ENCODE peak calls at places on chromosome 11, in eight cellular contexts. X, E, J, R, Q, Z, I and Y are unnamed samples.

GRCh38 chr11:33996498-33997454 is 54.8 kb upstream of the CAPRIN1 start:
- DNase-seq in X (peak), E (peak), J (peak), R (peak), Q (peak), Z (peak), I (peak), Y (peak)

GRCh38 chr11:132595246-132595645 is 937.1 kb downstream of the OPCML start:
- DNase-seq in X (no peak), E (no peak), J (no peak), R (no peak), Q (no peak), Z (no peak), I (no peak), Y (no peak)

GRCh38 chr11:82775736-82776346 is 42.2 kb upstream of the FAM181B start:
- DNase-seq in X (peak), E (peak), J (peak), R (peak), Q (no peak), Z (peak), I (peak), Y (peak)

GRCh38 chr11:72570893-72571741 is 103.1 kb downstream of the PDE2A start:
- DNase-seq in X (no peak), E (no peak), J (no peak), R (no peak), Q (no peak), Z (no peak), I (no peak), Y (no peak)

GRCh38 chr11:122101625-122102291 is 14.3 kb downstream of the BLID start:
- DNase-seq in X (peak), E (peak), J (no peak), R (no peak), Q (no peak), Z (peak), I (no peak), Y (peak)

GRCh38 chr11:72789493-72790131 is 4.2 kb downstream of the STARD10 start:
- DNase-seq in X (no peak), E (peak), J (no peak), R (no peak), Q (no peak), Z (no peak), I (no peak), Y (peak)

GRCh38 chr11:24496728-24497396 is at the start of gene LUZP2:
- DNase-seq in X (no peak), E (peak), J (no peak), R (no peak), Q (no peak), Z (peak), I (peak), Y (peak)

GRCh38 chr11:12167098-12167999 is 57.0 kb downstream of the MICAL2 start:
- DNase-seq in X (no peak), E (peak), J (no peak), R (no peak), Q (no peak), Z (peak), I (peak), Y (peak)

GRCh38 chr11:16177688-16178087 is 178.7 kb downstream of the SOX6 start:
- DNase-seq in X (no peak), E (no peak), J (no peak), R (no peak), Q (no peak), Z (no peak), I (no peak), Y (no peak)

GRCh38 chr11:134519788-134520187 is 107.7 kb upstream of the B3GAT1 start:
- DNase-seq in X (no peak), E (no peak), J (no peak), R (no peak), Q (no peak), Z (no peak), I (no peak), Y (no peak)

GRCh38 chr11:127789887-127790286 is 789.3 kb upstream of the KIRREL3 start:
- DNase-seq in X (no peak), E (no peak), J (no peak), R (no peak), Q (no peak), Z (no peak), I (peak), Y (peak)

GRCh38 chr11:69107413-69107812 is 48.3 kb upstream of the SMIM38 start:
- DNase-seq in X (no peak), E (no peak), J (no peak), R (no peak), Q (no peak), Z (no peak), I (no peak), Y (no peak)

GRCh38 chr11:109306322-109306721 is 115.7 kb upstream of the C11orf87 start:
- DNase-seq in X (no peak), E (peak), J (no peak), R (no peak), Q (no peak), Z (no peak), I (no peak), Y (no peak)

GRCh38 chr11:99489561-99489960 is 468.8 kb downstream of the CNTN5 start:
- DNase-seq in X (no peak), E (peak), J (no peak), R (no peak), Q (no peak), Z (no peak), I (no peak), Y (peak)

GRCh38 chr11:111063711-111064110 is 181.8 kb upstream of the POU2AF2 start:
- DNase-seq in X (no peak), E (no peak), J (peak), R (no peak), Q (no peak), Z (peak), I (no peak), Y (peak)

GRCh38 chr11:28488336-28488735 is 380.1 kb downstream of the METTL15 start:
- DNase-seq in X (no peak), E (no peak), J (no peak), R (no peak), Q (no peak), Z (no peak), I (no peak), Y (peak)

GRCh38 chr11:85118151-85118550 is 509.0 kb downstream of the DLG2 start:
- DNase-seq in X (no peak), E (no peak), J (no peak), R (no peak), Q (no peak), Z (no peak), I (no peak), Y (no peak)

GRCh38 chr11:60973699-60974098 is 2.2 kb downstream of the CD6 start:
- DNase-seq in X (no peak), E (no peak), J (no peak), R (peak), Q (no peak), Z (no peak), I (no peak), Y (no peak)

GRCh38 chr11:122981388-122982264 is at the start of gene BSX:
- DNase-seq in X (no peak), E (peak), J (no peak), R (peak), Q (peak), Z (peak), I (peak), Y (peak)

GRCh38 chr11:121870202-121871045 is 245.6 kb downstream of the BLID start:
- DNase-seq in X (no peak), E (no peak), J (no peak), R (no peak), Q (no peak), Z (no peak), I (no peak), Y (no peak)

GRCh38 chr11:76185931-76186401 is 20.3 kb downstream of the WNT11 start:
- DNase-seq in X (no peak), E (no peak), J (no peak), R (no peak), Q (no peak), Z (peak), I (no peak), Y (no peak)

GRCh38 chr11:79973701-79974626 is 533.1 kb upstream of the TENM4 start:
- DNase-seq in X (no peak), E (no peak), J (no peak), R (no peak), Q (no peak), Z (no peak), I (peak), Y (peak)

GRCh38 chr11:24312464-24313238 is 184.2 kb upstream of the LUZP2 start:
- DNase-seq in X (peak), E (peak), J (no peak), R (no peak), Q (no peak), Z (no peak), I (no peak), Y (peak)

GRCh38 chr11:8066036-8066910 is 14.7 kb upstream of the TUB start:
- DNase-seq in X (no peak), E (no peak), J (no peak), R (no peak), Q (no peak), Z (no peak), I (no peak), Y (no peak)

GRCh38 chr11:45685976-45686375 is 20.6 kb upstream of the CHST1 start:
- DNase-seq in X (no peak), E (no peak), J (no peak), R (no peak), Q (no peak), Z (no peak), I (no peak), Y (no peak)

GRCh38 chr11:28860898-28861297 is 752.7 kb downstream of the METTL15 start:
- DNase-seq in X (no peak), E (peak), J (no peak), R (no peak), Q (no peak), Z (peak), I (no peak), Y (peak)

GRCh38 chr11:84316866-84317560 is 1030.8 kb upstream of the CCDC90B start:
- DNase-seq in X (no peak), E (peak), J (no peak), R (no peak), Q (no peak), Z (no peak), I (no peak), Y (peak)

GRCh38 chr11:33742249-33742851 is 6.1 kb upstream of the CD59 start:
- DNase-seq in X (no peak), E (peak), J (no peak), R (no peak), Q (no peak), Z (no peak), I (peak), Y (peak)

GRCh38 chr11:65502274-65502851 is 3.5 kb downstream of the MALAT1 start:
- DNase-seq in X (no peak), E (peak), J (no peak), R (no peak), Q (no peak), Z (peak), I (peak), Y (peak)

GRCh38 chr11:16891964-16892363 is 122.2 kb downstream of the PLEKHA7 start:
- DNase-seq in X (no peak), E (peak), J (peak), R (no peak), Q (no peak), Z (peak), I (no peak), Y (no peak)

GRCh38 chr11:77175869-77176539 is 48.0 kb downstream of the MYO7A start:
- DNase-seq in X (no peak), E (no peak), J (no peak), R (no peak), Q (no peak), Z (no peak), I (no peak), Y (no peak)

GRCh38 chr11:77473001-77473800 is 693 bp downstream of the PAK1 start:
- DNase-seq in X (no peak), E (no peak), J (no peak), R (peak), Q (peak), Z (no peak), I (peak), Y (peak)